ENCODE peak calls at places on chromosome X, in ten cellular contexts. Y, V, B, E, M, F, W, L, K and Z are unnamed samples.

GRCh38 chrX:20361081-20361889 is 94.6 kb upstream of the RPS6KA3 start:
- DNase-seq in M (no peak), V (no peak), Y (no peak), B (no peak), F (no peak), E (peak; percentile 53), W (no peak), L (no peak), K (peak; percentile 20), Z (no peak)

GRCh38 chrX:104284407-104285000 is 29.8 kb upstream of the ESX1 start:
- DNase-seq in B (no peak), L (no peak), W (no peak), F (no peak), M (no peak), K (no peak), V (no peak), E (no peak), Y (no peak), Z (no peak)

GRCh38 chrX:19544693-19545305 is 29.5 kb upstream of the MAP3K15 start:
- DNase-seq in Y (peak; percentile 20), M (no peak), E (peak; percentile 64), F (no peak), W (peak; percentile 63), L (peak; percentile 61), B (peak; percentile 44), K (peak; percentile 56), V (no peak), Z (peak; percentile 47)

GRCh38 chrX:9341305-9342201 is 123.3 kb upstream of the TBL1X start:
- DNase-seq in M (peak; percentile 5), E (peak; percentile 69), L (peak; percentile 64), B (no peak), Y (no peak), F (peak; percentile 62), V (peak; percentile 19), K (peak; percentile 68), W (no peak), Z (peak; percentile 64)

GRCh38 chrX:44876076-44876475 is 3.1 kb downstream of the KDM6A start:
- DNase-seq in L (peak; percentile 56), Y (no peak), K (no peak), M (no peak), B (no peak), V (no peak), E (no peak), W (no peak), F (no peak), Z (no peak)

GRCh38 chrX:78124304-78124703 is 15.1 kb downstream of the TAF9B start:
- DNase-seq in L (peak; percentile 19), M (no peak), F (no peak), Y (no peak), B (no peak), K (no peak), V (no peak), W (no peak), E (peak; percentile 16), Z (no peak)

GRCh38 chrX:44669626-44670025 is 127.0 kb upstream of the FUNDC1 start:
- DNase-seq in B (no peak), M (no peak), L (no peak), F (no peak), W (no peak), K (no peak), E (no peak), Y (no peak), V (no peak), Z (no peak)

GRCh38 chrX:102835504-102836146 is 101.4 kb upstream of the RAB40AL start:
- DNase-seq in F (no peak), M (no peak), W (no peak), L (peak; percentile 39), B (no peak), Y (no peak), K (no peak), V (no peak), E (peak; percentile 45), Z (no peak)

GRCh38 chrX:30888526-30889146 is 418 bp downstream of the TAB3 start:
- DNase-seq in F (peak; percentile 8), B (no peak), L (peak; percentile 26), E (no peak), Y (peak; percentile 0), M (no peak), K (no peak), V (no peak), W (no peak), Z (no peak)

GRCh38 chrX:38215141-38215540 is 5.5 kb downstream of the SRPX start:
- DNase-seq in K (no peak), L (peak; percentile 80), E (no peak), F (no peak), B (no peak), W (no peak), M (no peak), V (no peak), Y (no peak), Z (no peak)

GRCh38 chrX:154660506-154660905 is 7.1 kb upstream of the CTAG2 start:
- DNase-seq in K (no peak), F (no peak), V (no peak), Y (no peak), W (no peak), B (no peak), E (no peak), L (no peak), M (no peak), Z (no peak)

GRCh38 chrX:135257469-135257868 is 5.6 kb downstream of the ETDA start:
- DNase-seq in V (no peak), B (no peak), M (no peak), L (no peak), K (no peak), Y (no peak), E (no peak), F (no peak), W (no peak), Z (no peak)